ENCODE peak calls at places on chromosomes 12 and 14, in four cellular contexts. T is IMR-90, L is breast epithelium, A is body of pancreas. O is an unnamed sample.

GRCh38 chr14:31758941-31759340 is 197.7 kb downstream of the NUBPL start:
- DNase-seq in A (no peak), L (no peak), T (no peak), O (no peak)

GRCh38 chr14:96264850-96265249 is 8.8 kb downstream of the BDKRB1 start:
- DNase-seq in T (peak; percentile 45), L (no peak), A (no peak), O (peak; percentile 57)

GRCh38 chr14:105532735-105533141 is 6.4 kb downstream of the TMEM121 start:
- DNase-seq in L (no peak), T (no peak), A (no peak), O (no peak)

GRCh38 chr14:59187802-59188460 is 536 bp upstream of the DAAM1 start:
- DNase-seq in A (peak; percentile 32), L (no peak), T (no peak), O (peak; percentile 86)

GRCh38 chr12:4156317-4156716 is 117.2 kb upstream of the CCND2 start:
- DNase-seq in L (no peak), T (no peak), A (no peak), O (no peak)

GRCh38 chr14:102043251-102044025 is 43.4 kb downstream of the HSP90AA1 start:
- DNase-seq in A (no peak), T (no peak), L (no peak), O (no peak)

GRCh38 chr14:62329427-62329826 is 567.2 kb downstream of the SNAPC1 start:
- DNase-seq in T (peak; percentile 63), A (no peak), L (no peak), O (no peak)

GRCh38 chr12:54716284-54716683 is 68.1 kb upstream of the DCD start:
- DNase-seq in L (no peak), T (no peak), A (no peak), O (no peak)

GRCh38 chr14:83867871-83868270 is 1662.1 kb upstream of the FLRT2 start:
- DNase-seq in L (no peak), A (no peak), T (peak; percentile 7), O (no peak)

GRCh38 chr14:52961060-52961639 is 10.3 kb upstream of the FERMT2 start:
- DNase-seq in L (no peak), T (peak; percentile 68), A (peak; percentile 72), O (no peak)

GRCh38 chr14:31476131-31476917 is 11.5 kb downstream of the GPR33 start:
- DNase-seq in A (no peak), L (no peak), T (no peak), O (no peak)

GRCh38 chr12:106766393-106766826 is 8.1 kb upstream of the RIC8B start:
- DNase-seq in A (peak; percentile 46), T (no peak), L (no peak), O (no peak)

GRCh38 chr12:111304642-111305071 is 64.2 kb downstream of the PHETA1 start:
- DNase-seq in A (no peak), T (no peak), L (no peak), O (no peak)

GRCh38 chr14:72024043-72024407 is 91.8 kb downstream of the RGS6 start:
- DNase-seq in T (peak; percentile 21), L (no peak), A (peak; percentile 42), O (peak; percentile 19)

GRCh38 chr14:104968153-104968527 is 10.0 kb downstream of the AHNAK2 start:
- DNase-seq in T (peak; percentile 35), L (peak; percentile 78), A (peak; percentile 39), O (peak; percentile 96)

GRCh38 chr14:32702571-32702970 is 236.1 kb upstream of the NPAS3 start:
- DNase-seq in T (no peak), L (no peak), A (peak; percentile 10), O (peak; percentile 31)

GRCh38 chr14:90193925-90194324 is 62.4 kb upstream of the PSMC1 start:
- DNase-seq in A (no peak), T (no peak), L (no peak), O (no peak)

GRCh38 chr14:44897041-44897843 is 64.5 kb downstream of the KLHL28 start:
- DNase-seq in A (peak; percentile 99), L (peak; percentile 97), T (peak; percentile 97), O (peak; percentile 99)
- TF ChIP-seq POLR2A in A (peak; percentile 67), L (peak; percentile 33), T (peak; percentile 85), O (no peak)

DNA sequence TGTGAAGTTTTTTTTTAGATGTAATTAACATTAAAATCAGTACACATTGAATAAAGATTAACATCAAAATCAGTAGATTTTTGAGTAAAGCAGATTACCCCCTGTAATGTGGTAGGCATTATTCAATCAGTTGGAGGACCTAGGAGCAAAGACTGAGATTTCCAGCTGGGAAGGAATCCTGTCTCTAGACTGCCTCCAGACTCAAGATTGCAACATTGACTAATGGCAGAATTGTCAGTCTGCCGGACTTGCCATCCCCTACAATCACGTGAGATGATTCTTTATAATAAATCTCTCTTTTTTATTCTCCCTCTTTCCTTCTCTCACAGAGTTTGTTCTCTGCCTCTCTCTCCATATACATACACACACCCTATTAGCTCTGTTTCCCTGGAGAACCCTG is 51.4 kb upstream of the SLC6A15 start:
- DNase-seq in T (no peak), L (no peak), A (no peak), O (no peak)
- TF ChIP-seq CTCF in T (no peak), L (no peak), A (no peak), O (no peak)

DNA sequence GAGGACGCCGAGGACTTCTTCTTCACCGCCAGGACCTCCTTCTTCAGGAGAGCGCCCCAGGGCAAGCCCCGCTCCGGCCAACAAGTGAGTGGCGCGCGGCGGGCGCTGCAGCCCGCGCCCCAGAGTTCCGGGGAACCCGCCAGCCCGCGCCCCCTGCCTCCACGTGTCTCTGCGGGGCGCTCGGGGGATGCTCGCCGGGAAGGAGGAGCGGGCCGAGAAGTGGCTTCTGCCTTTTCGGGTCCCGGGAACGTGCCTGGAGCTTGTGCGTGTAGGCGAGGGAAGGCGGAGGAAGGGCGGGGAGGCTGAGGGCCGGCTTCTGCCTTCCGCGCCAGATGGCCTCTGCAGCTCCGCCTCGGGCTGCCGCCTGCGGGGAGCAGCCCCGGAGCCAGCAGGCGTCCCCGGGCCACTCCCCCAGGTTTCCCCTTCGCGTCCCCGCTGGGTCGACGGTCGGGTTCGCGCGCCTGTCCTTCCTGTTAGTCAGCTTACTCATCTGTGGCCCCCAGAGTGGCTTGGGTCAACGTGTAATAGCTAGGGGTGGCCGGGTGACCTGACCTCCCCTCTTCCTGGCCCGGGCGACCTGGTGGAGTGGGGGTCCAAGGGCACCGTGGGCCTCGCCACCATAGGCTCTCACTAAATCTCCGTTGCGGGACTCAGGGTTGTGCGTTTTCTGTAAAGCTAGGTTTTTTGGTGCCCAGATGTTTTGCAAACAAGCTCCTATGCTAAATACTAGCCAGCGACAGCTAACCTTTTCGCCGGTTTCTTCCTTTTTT is 550 bp downstream of the RASSF3 start:
- DNase-seq in L (no peak), A (peak; percentile 64), T (peak; percentile 50), O (peak; percentile 92)
- TF ChIP-seq POLR2A in L (no peak), A (peak; percentile 14), T (no peak), O (no peak)

GRCh38 chr14:99037777-99038176 is 234.2 kb downstream of the BCL11B start:
- DNase-seq in A (no peak), T (no peak), L (no peak), O (peak; percentile 85)
- TF ChIP-seq CTCF in A (no peak), T (no peak), L (no peak), O (no peak)

GRCh38 chr12:124321040-124321481 is 26.2 kb downstream of the RFLNA start:
- DNase-seq in L (peak; percentile 70), A (peak; percentile 53), T (peak; percentile 39), O (peak; percentile 93)
- TF ChIP-seq POLR2A in L (no peak), A (no peak), T (peak; percentile 30), O (no peak)

O was measured in lower leg skin.